ENCODE peak calls at places on chromosomes 7 and 10, in nine cellular contexts. T, C, J, L, N, I, P, E and Z are unnamed samples.

GRCh38 chr7:73528204-73528603 is 6.1 kb upstream of the BAZ1B start:
- DNase-seq in E (no peak), N (no peak), L (no peak), I (no peak), T (no peak), C (no peak), J (no peak), P (no peak), Z (no peak)

GRCh38 chr7:159015081-159015893 is 129.4 kb downstream of the VIPR2 start:
- DNase-seq in N (no peak), C (peak; percentile 43), T (peak; percentile 66), E (no peak), L (peak; percentile 58), I (no peak), J (no peak), P (no peak), Z (peak; percentile 23)

GRCh38 chr7:139960158-139960557 is 102.6 kb downstream of the PARP12 start:
- DNase-seq in N (no peak), T (peak; percentile 49), L (no peak), E (no peak), C (no peak), P (no peak), I (no peak), J (no peak), Z (no peak)

GRCh38 chr7:150379590-150380379 is 655 bp downstream of the ZNF775 start:
- DNase-seq in L (no peak), C (peak; percentile 44), J (peak; percentile 72), N (peak; percentile 32), T (peak; percentile 22), E (no peak), P (no peak), I (peak; percentile 67), Z (no peak)

GRCh38 chr10:31760674-31761081 is 168.0 kb downstream of the ARHGAP12 start:
- DNase-seq in C (peak; percentile 46), P (no peak), E (no peak), I (no peak), J (no peak), L (peak; percentile 43), T (no peak), N (no peak), Z (no peak)

GRCh38 chr10:42630537-42631134 is 7.7 kb downstream of the ZNF33B start:
- DNase-seq in P (no peak), L (no peak), N (no peak), C (no peak), E (no peak), T (no peak), J (no peak), I (no peak), Z (no peak)

GRCh38 chr7:105678811-105679495 is 97.7 kb upstream of the EFCAB10 start:
- DNase-seq in C (peak; percentile 87), T (peak; percentile 72), E (no peak), I (no peak), L (no peak), J (no peak), N (no peak), P (no peak), Z (peak; percentile 54)

GRCh38 chr7:42237162-42237821 is at the start of gene GLI3:
- DNase-seq in T (peak; percentile 88), J (peak; percentile 54), P (no peak), E (no peak), C (peak; percentile 93), N (peak; percentile 96), L (peak; percentile 89), I (peak; percentile 86), Z (peak; percentile 93)

GRCh38 chr7:115558186-115558585 is 472.4 kb downstream of the TFEC start:
- DNase-seq in C (peak; percentile 73), J (no peak), E (no peak), T (peak; percentile 85), L (no peak), P (no peak), N (no peak), I (no peak), Z (no peak)

GRCh38 chr10:28282341-28282740 is 20.5 kb downstream of the MPP7 start:
- DNase-seq in P (peak; percentile 94), L (no peak), N (peak; percentile 76), C (no peak), I (no peak), E (no peak), J (no peak), T (no peak), Z (no peak)

GRCh38 chr10:116721991-116722392 is 20.4 kb downstream of the HSPA12A start:
- DNase-seq in J (peak; percentile 74), L (no peak), I (no peak), T (no peak), C (no peak), E (no peak), P (no peak), N (peak; percentile 60), Z (no peak)

GRCh38 chr10:46518028-46518725 is 38.3 kb downstream of the GPRIN2 start:
- DNase-seq in E (no peak), P (no peak), C (no peak), J (no peak), I (no peak), L (no peak), T (no peak), N (no peak), Z (no peak)

GRCh38 chr10:36097696-36098095 is 455.6 kb upstream of the FZD8 start:
- DNase-seq in P (no peak), N (no peak), C (no peak), L (no peak), J (no peak), E (no peak), T (peak; percentile 99), I (no peak), Z (no peak)

GRCh38 chr10:43258032-43258921 is 8.6 kb downstream of the RASGEF1A start:
- DNase-seq in L (no peak), I (no peak), N (no peak), C (no peak), T (no peak), E (no peak), J (peak; percentile 17), P (no peak), Z (no peak)

GRCh38 chr10:44389150-44389549 is 4.3 kb upstream of the CXCL12 start:
- DNase-seq in T (no peak), I (no peak), C (no peak), J (no peak), L (no peak), P (no peak), E (no peak), N (no peak), Z (no peak)

GRCh38 chr7:2017914-2018785 is 214.6 kb downstream of the MAD1L1 start:
- DNase-seq in E (no peak), N (no peak), C (no peak), P (no peak), T (no peak), I (no peak), L (no peak), J (peak; percentile 53), Z (no peak)

GRCh38 chr10:17835688-17836087 is 26.5 kb downstream of the MRC1 start:
- DNase-seq in C (peak; percentile 95), J (no peak), N (peak; percentile 2), T (peak; percentile 85), L (peak; percentile 39), E (peak; percentile 72), I (no peak), P (no peak), Z (peak; percentile 15)

GRCh38 chr7:55052081-55052480 is 33.3 kb downstream of the EGFR start:
- DNase-seq in E (no peak), N (no peak), T (peak; percentile 81), L (no peak), I (no peak), P (no peak), J (no peak), C (peak; percentile 92), Z (no peak)

DNA sequence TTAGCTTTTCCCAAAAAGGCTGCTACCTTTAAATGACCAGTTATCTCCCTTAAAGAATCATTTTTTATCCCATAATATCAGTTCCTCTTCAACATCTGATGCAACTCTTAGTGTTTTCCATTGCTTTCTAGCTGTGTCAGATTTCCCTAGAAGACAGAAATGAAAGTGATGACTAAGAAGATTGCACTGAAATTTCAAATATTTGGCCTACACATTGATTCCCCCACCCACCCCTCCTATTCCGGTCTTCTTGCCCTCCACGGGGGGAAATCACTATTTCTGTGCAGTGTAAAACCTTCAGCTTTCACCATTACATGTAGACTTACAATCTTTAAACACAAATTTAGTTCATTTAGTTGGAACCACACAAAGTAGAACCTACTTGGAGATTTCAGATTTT is 63.7 kb upstream of the IL6 start:
- DNase-seq in C (peak; percentile 78), E (no peak), N (no peak), T (peak; percentile 10), J (no peak), P (no peak), I (no peak), L (no peak), Z (no peak)
- TF ChIP-seq EZH2phosphoT487 in C (no peak), E (no peak), N (no peak), T (no peak), J (no peak), P (no peak), I (no peak), L (no peak), Z (no peak)

GRCh38 chr10:77784856-77785255 is 141.7 kb downstream of the DLG5 start:
- DNase-seq in C (peak; percentile 87), E (no peak), I (no peak), N (no peak), L (no peak), P (no peak), T (no peak), J (no peak), Z (no peak)
- TF ChIP-seq EZH2phosphoT487 in C (no peak), E (no peak), I (no peak), N (no peak), L (no peak), P (no peak), T (no peak), J (no peak), Z (no peak)

GRCh38 chr10:1121311-1121970 is 65.3 kb downstream of the WDR37 start:
- DNase-seq in I (no peak), P (no peak), E (no peak), T (no peak), C (no peak), L (no peak), J (no peak), N (no peak), Z (no peak)

GRCh38 chr10:1123198-1123597 is 67.0 kb downstream of the WDR37 start:
- DNase-seq in N (no peak), L (no peak), I (no peak), T (no peak), P (peak; percentile 15), J (no peak), E (no peak), C (no peak), Z (no peak)

GRCh38 chr10:1120761-1121160 is 64.6 kb downstream of the WDR37 start:
- DNase-seq in P (no peak), J (no peak), N (no peak), T (no peak), E (no peak), L (no peak), C (no peak), I (no peak), Z (no peak)

GRCh38 chr10:1123972-1124371 is 67.8 kb downstream of the WDR37 start:
- DNase-seq in I (no peak), N (no peak), E (no peak), C (no peak), T (no peak), L (no peak), P (no peak), J (no peak), Z (no peak)

GRCh38 chr10:1122349-1122748 is 66.2 kb downstream of the WDR37 start:
- DNase-seq in J (no peak), I (no peak), N (no peak), L (no peak), T (no peak), E (no peak), P (no peak), C (no peak), Z (no peak)
- TF ChIP-seq EZH2phosphoT487 in J (no peak), I (no peak), N (no peak), L (no peak), T (no peak), E (no peak), P (no peak), C (no peak), Z (no peak)

GRCh38 chr7:106848851-106849442 is 16.1 kb upstream of the PIK3CG start:
- DNase-seq in N (no peak), C (peak; percentile 93), J (no peak), P (no peak), E (no peak), I (no peak), L (no peak), T (peak; percentile 51), Z (no peak)
- TF ChIP-seq EZH2phosphoT487 in N (no peak), C (peak; percentile 65), J (no peak), P (no peak), E (no peak), I (no peak), L (no peak), T (no peak), Z (no peak)